ENCODE peak calls at places on chromosomes 4 and X, in four cellular contexts. N is Karpas-422, U is A549, D is choroid plexus epithelial cell. O is an unnamed sample.

GRCh38 chrX:132968282-132968681 is 9.9 kb upstream of the HS6ST2 start:
- DNase-seq in N (no peak), U (no peak), D (peak; percentile 47), O (no peak)

GRCh38 chrX:10482262-10482661 is 138.1 kb downstream of the MID1 start:
- DNase-seq in N (no peak), U (no peak), D (no peak), O (no peak)

GRCh38 chrX:56794404-56794803 is 65.4 kb downstream of the NBDY start:
- DNase-seq in N (no peak), U (no peak), D (no peak), O (no peak)

GRCh38 chr4:89288430-89288829 is 19.2 kb downstream of the GPRIN3 start:
- DNase-seq in N (no peak), U (no peak), D (no peak), O (no peak)

GRCh38 chr4:121900132-121900983 is 30.1 kb upstream of the BBS7 start:
- DNase-seq in N (peak; percentile 87), U (peak; percentile 51), D (peak; percentile 77), O (peak; percentile 52)

GRCh38 chr4:1968667-1969295 is 40.0 kb downstream of the NELFA start:
- DNase-seq in N (no peak), U (no peak), D (no peak), O (no peak)

GRCh38 chrX:80576815-80577533 is 156.7 kb downstream of the TENT5D start:
- DNase-seq in N (no peak), U (no peak), D (no peak), O (no peak)

GRCh38 chrX:10769165-10769564 is 148.8 kb upstream of the MID1 start:
- DNase-seq in N (peak; percentile 55), U (peak; percentile 46), D (peak; percentile 59), O (peak; percentile 8)

GRCh38 chr4:42397256-42397634 is at the start of gene SHISA3:
- DNase-seq in N (no peak), U (no peak), D (no peak), O (peak; percentile 23)

GRCh38 chrX:30659421-30659820 is 6.2 kb downstream of the GK start:
- DNase-seq in N (no peak), U (peak; percentile 27), D (peak; percentile 93), O (no peak)

GRCh38 chrX:74534569-74535038 is 79.8 kb downstream of the RLIM start:
- DNase-seq in N (no peak), U (no peak), D (peak; percentile 27), O (no peak)

GRCh38 chr4:118968006-118968405 is 79.4 kb downstream of the SYNPO2 start:
- DNase-seq in N (peak; percentile 72), U (no peak), D (peak; percentile 98), O (no peak)

GRCh38 chrX:39149761-39150160 is 348.5 kb downstream of the MID1IP1 start:
- DNase-seq in N (peak; percentile 77), U (peak; percentile 17), D (peak; percentile 50), O (peak; percentile 40)

GRCh38 chrX:17413228-17413627 is 38.2 kb downstream of the NHS start:
- DNase-seq in N (no peak), U (peak; percentile 29), D (peak; percentile 68), O (no peak)

GRCh38 chr4:26896636-26897035 is 36.0 kb downstream of the STIM2 start:
- DNase-seq in N (no peak), U (no peak), D (peak; percentile 59), O (no peak)

GRCh38 chr4:48025005-48025404 is 8.4 kb downstream of the NIPAL1 start:
- DNase-seq in N (no peak), U (no peak), D (peak; percentile 59), O (no peak)

GRCh38 chr4:8303485-8304281 is 34.1 kb downstream of the HTRA3 start:
- DNase-seq in N (no peak), U (peak; percentile 89), D (peak; percentile 95), O (no peak)

GRCh38 chrX:139126493-139126892 is 404.0 kb upstream of the F9 start:
- DNase-seq in N (peak; percentile 81), U (peak; percentile 35), D (no peak), O (peak; percentile 12)

GRCh38 chr4:8089862-8090261 is 68.8 kb downstream of the ABLIM2 start:
- DNase-seq in N (no peak), U (no peak), D (no peak), O (no peak)

GRCh38 chrX:142978130-142978684 is 47.5 kb upstream of the SPANXN4 start:
- DNase-seq in N (no peak), U (no peak), D (no peak), O (no peak)
- H3K4me3 ChIP-seq in N (no peak overlapping the region), U (no peak overlapping the region), D (no peak overlapping the region), O (no peak overlapping the region)

DNA sequence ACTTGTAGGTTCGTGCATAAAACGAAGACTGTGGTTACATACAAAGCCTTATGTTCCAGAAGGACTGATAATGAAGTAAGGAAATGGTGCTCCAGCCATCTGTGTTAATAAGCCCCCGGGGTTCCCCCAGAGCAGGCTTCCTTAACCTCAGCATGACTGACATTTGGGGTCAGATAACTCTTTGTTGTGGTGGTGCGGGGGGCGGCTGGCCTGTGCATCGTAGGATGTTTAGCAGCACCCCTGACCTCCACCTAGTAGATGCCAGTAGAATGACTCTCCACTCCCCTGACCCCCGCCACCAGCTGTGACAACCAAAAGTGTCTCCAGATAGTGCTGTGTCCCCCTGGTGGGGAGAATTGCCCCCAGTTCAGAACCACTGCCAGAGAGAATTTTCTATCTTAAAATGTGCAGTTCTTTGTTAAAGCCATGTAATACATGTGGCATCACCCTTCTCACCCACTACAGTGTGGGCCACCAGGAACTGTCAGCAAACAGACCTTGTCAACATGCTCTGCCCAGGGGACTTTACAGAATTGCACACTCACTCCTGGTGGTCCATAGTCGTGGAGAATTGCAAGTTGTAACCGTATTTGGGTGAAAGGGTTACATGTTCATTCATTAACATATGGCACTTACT is 7.5 kb downstream of the SH3KBP1 start:
- DNase-seq in N (no peak), U (no peak), D (no peak), O (no peak)
- H3K4me3 ChIP-seq in N (no peak overlapping the region), U (no peak overlapping the region), D (no peak overlapping the region), O (no peak overlapping the region)

GRCh38 chr4:38668203-38668602 is 4.2 kb downstream of the KLF3 start:
- DNase-seq in N (no peak), U (no peak), D (no peak), O (no peak)

GRCh38 chr4:38663801-38664703 is at the start of gene KLF3:
- DNase-seq in N (peak; percentile 67), U (peak; percentile 83), D (peak; percentile 91), O (peak; percentile 25)

GRCh38 chr4:38667005-38667771 is 3.2 kb downstream of the KLF3 start:
- DNase-seq in N (peak; percentile 38), U (peak; percentile 97), D (peak; percentile 99), O (peak; percentile 59)

GRCh38 chr4:38664704-38665401 is 854 bp downstream of the KLF3 start:
- DNase-seq in N (no peak), U (peak; percentile 62), D (peak; percentile 54), O (no peak)

GRCh38 chr4:38665846-38666490 is 2.0 kb downstream of the KLF3 start:
- DNase-seq in N (no peak), U (no peak), D (no peak), O (no peak)
- H3K4me3 ChIP-seq in N (no peak overlapping the region), U (peak overlapping the region; percentile 98), D (peak overlapping the region; percentile 84), O (no peak overlapping the region)

GRCh38 chr4:86586160-86586572 is 7.9 kb upstream of the PTPN13 start:
- DNase-seq in N (no peak), U (peak; percentile 7), D (no peak), O (no peak)

GRCh38 chr4:86587016-86587713 is 7.0 kb upstream of the PTPN13 start:
- DNase-seq in N (no peak), U (no peak), D (no peak), O (no peak)

GRCh38 chr4:86579941-86580340 is 14.2 kb upstream of the PTPN13 start:
- DNase-seq in N (no peak), U (no peak), D (no peak), O (no peak)

DNA sequence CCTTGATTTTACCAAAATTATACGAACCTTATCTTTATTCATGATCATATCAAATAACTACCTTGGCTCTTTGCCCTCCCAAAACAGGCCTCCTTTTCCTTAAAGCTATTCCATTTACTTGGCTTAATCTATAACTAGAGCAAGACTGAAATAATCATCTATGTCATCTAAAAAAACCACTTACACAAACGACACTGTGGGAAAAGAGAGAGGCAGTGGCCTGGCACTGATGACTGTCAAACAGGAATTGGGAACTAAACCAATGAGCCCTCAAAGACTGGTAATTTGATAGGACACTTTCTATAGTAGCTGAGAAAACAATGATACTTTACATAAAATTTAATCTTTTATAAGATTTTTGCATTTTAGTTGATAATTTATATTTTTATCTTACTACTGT is 11.7 kb upstream of the PTPN13 start:
- DNase-seq in N (no peak), U (peak; percentile 7), D (no peak), O (no peak)
- H3K4me3 ChIP-seq in N (no peak overlapping the region), U (peak overlapping the region; percentile 29), D (peak overlapping the region; percentile 42), O (no peak overlapping the region)

DNA sequence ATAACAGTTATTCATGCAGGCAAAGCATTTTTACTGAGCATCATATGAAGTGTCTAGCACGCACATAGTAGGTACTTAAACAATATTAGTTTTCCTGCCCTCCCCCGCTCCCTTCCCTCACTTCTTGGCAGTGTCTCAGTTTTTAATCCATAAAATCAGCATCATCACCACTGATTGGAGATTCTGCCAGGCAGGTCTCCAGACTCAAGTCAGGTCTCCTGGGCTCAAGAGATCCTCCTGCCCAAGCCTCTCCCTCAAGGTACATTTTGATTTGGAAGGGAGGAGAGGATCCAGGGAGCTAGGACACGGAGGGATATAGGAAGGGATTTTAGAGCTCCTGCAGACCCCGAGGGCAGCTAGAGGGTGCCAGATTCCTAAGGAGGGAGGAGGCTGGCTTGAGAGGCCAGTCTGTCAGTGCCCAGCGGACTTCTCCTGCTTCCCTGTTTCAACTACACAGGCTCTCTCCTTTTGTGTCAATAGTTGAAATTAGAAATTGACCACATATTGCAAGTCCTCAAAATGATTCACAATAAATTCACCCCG is 4.4 kb upstream of the FAT1 start:
- DNase-seq in N (no peak), U (peak; percentile 72), D (peak; percentile 47), O (no peak)
- H3K4me3 ChIP-seq in N (no peak overlapping the region), U (peak overlapping the region; percentile 67), D (no peak overlapping the region), O (no peak overlapping the region)

GRCh38 chrX:49071877-49072711 is 1.7 kb downstream of the PRAF2 start:
- DNase-seq in N (no peak), U (no peak), D (peak; percentile 87), O (no peak)
- H3K4me3 ChIP-seq in N (no peak overlapping the region), U (no peak overlapping the region), D (peak overlapping the region; percentile 75), O (peak overlapping the region; percentile 80)

GRCh38 chr4:177315767-177316490 is 6.3 kb downstream of the NEIL3 start:
- DNase-seq in N (no peak), U (no peak), D (no peak), O (no peak)
- H3K4me3 ChIP-seq in N (no peak overlapping the region), U (peak overlapping the region; percentile 24), D (no peak overlapping the region), O (no peak overlapping the region)

DNA sequence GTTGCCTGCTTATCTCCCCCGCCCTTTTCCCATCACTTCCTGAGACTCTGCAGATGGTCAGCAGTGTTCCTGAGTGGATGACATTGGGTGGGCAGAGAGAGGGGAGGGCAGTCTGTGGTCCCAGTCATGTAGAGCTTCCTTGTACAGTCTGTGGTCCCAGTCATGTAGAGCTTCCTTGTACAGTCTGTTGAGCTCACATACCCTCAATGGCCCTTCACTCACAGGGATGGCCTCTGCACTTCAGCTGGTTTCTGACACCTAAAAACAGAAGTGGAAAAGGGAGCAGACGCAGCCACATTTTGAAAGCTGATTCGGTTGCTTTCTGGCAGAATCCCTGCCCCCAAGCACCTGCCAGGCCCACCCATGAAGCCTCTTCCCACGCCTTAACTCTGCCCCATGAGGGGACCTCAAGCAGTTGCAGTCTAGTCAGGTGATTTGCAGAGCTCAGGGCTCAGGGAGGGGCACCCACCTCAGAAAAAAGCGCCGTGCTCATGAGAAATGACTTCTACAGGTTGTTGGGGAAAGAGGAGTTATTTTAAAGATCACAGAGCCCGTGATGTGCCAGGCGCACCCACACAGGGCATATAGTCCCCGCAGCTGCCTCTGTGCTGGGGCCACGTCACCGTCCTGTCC is 3.6 kb upstream of the TMEM271 start:
- DNase-seq in N (peak; percentile 44), U (no peak), D (no peak), O (peak; percentile 83)
- H3K4me3 ChIP-seq in N (no peak overlapping the region), U (no peak overlapping the region), D (no peak overlapping the region), O (peak overlapping the region; percentile 2)

O was measured in Jurkat, Clone E6-1.